ENCODE peak calls at places on chromosomes 12 and 14, in nine cellular contexts. L is Peyer's patch, N is hepatocyte, T is ovary, M is prostate gland, A is Panc1, Z is upper lobe of right lung, X is lower lobe of right lung, J is mucosa of descending colon. E is an unnamed sample. For H3K4me1, the result is how much of the 10 kb centered on the place peaks cover.

GRCh38 chr12:131684015-131684725 is 26.7 kb upstream of the SFSWAP start:
- DNase-seq in L (no peak), N (no peak), X (no peak), J (no peak), A (no peak), Z (no peak), T (no peak), M (no peak), E (no peak)

GRCh38 chr12:47710283-47710682 is 4.5 kb upstream of the RPAP3 start:
- DNase-seq in T (no peak), Z (no peak), M (no peak), L (no peak), X (no peak), J (no peak), A (no peak), N (no peak), E (no peak)

GRCh38 chr14:75222208-75222701 is 45.8 kb upstream of the TMED10 start:
- DNase-seq in Z (peak), M (no peak), A (no peak), T (no peak), X (peak), N (no peak), J (no peak), L (peak), E (no peak)

GRCh38 chr14:92847220-92848148 is 53.4 kb downstream of the GOLGA5 start:
- DNase-seq in T (no peak), X (no peak), J (no peak), A (no peak), M (no peak), N (no peak), L (no peak), Z (no peak), E (no peak)

GRCh38 chr14:74425525-74426201 is 347 bp downstream of the SYNDIG1L start:
- DNase-seq in M (no peak), N (peak), J (peak), L (peak), A (no peak), T (peak), X (no peak), Z (no peak), E (no peak)

GRCh38 chr14:63273091-63273490 is 45.6 kb downstream of the GPHB5 start:
- DNase-seq in A (no peak), L (no peak), M (no peak), T (no peak), X (no peak), N (no peak), Z (no peak), J (no peak), E (no peak)

GRCh38 chr12:3157581-3158328 is 80.6 kb downstream of the TSPAN9 start:
- DNase-seq in L (no peak), X (no peak), M (no peak), T (no peak), J (no peak), N (no peak), Z (no peak), A (no peak), E (no peak)

GRCh38 chr12:124916370-124917134 is 2.1 kb upstream of the UBC start:
- DNase-seq in N (peak), J (peak), T (no peak), Z (no peak), M (peak), X (no peak), A (no peak), L (peak), E (peak)

GRCh38 chr12:106976013-106976658 is 10.8 kb downstream of the MTERF2 start:
- DNase-seq in J (no peak), M (no peak), X (no peak), T (no peak), L (no peak), A (no peak), Z (no peak), N (peak), E (no peak)

GRCh38 chr14:74616507-74616906 is 4.5 kb upstream of the LTBP2 start:
- DNase-seq in L (no peak), J (no peak), X (no peak), T (no peak), Z (no peak), M (no peak), N (peak), A (no peak), E (no peak)

GRCh38 chr14:100892496-100893227 is 10.9 kb downstream of the RTL1 start:
- DNase-seq in J (no peak), Z (peak), M (no peak), X (no peak), A (no peak), N (no peak), L (peak), T (no peak), E (peak)

GRCh38 chr14:105153331-105153731 is 15.2 kb downstream of the JAG2 start:
- DNase-seq in L (no peak), X (no peak), A (no peak), T (no peak), J (no peak), N (no peak), M (no peak), Z (no peak), E (no peak)

GRCh38 chr12:128791395-128792322 is 32.1 kb downstream of the SLC15A4 start:
- DNase-seq in X (no peak), M (no peak), J (peak), L (no peak), T (no peak), N (no peak), Z (peak), A (no peak), E (no peak)

GRCh38 chr12:128557231-128557630 is 266.5 kb downstream of the SLC15A4 start:
- DNase-seq in J (no peak), Z (no peak), T (no peak), N (no peak), X (no peak), M (no peak), L (no peak), A (no peak), E (no peak)

GRCh38 chr12:126107659-126108058 is 1042.4 kb downstream of the AACS start:
- DNase-seq in M (no peak), T (no peak), A (no peak), N (no peak), L (no peak), Z (no peak), X (no peak), J (no peak), E (no peak)

GRCh38 chr12:16349132-16349463 is 1.7 kb downstream of the MGST1 start:
- DNase-seq in N (peak), L (peak), A (no peak), J (peak), X (peak), Z (no peak), M (peak), T (no peak), E (peak)

GRCh38 chr12:4242595-4242994 is 31.0 kb upstream of the CCND2 start:
- DNase-seq in L (no peak), X (no peak), A (no peak), Z (no peak), J (no peak), T (no peak), N (no peak), M (no peak), E (no peak)
- H3K4me3 ChIP-seq in L (no peak), X (no peak), A (no peak), Z (no peak), J (no peak), T (no peak), N (no peak), M (no peak), E (no peak)

GRCh38 chr12:95967301-95967700 is 24.2 kb downstream of the AMDHD1 start:
- DNase-seq in N (no peak), J (no peak), Z (no peak), M (no peak), A (no peak), L (no peak), T (no peak), X (no peak), E (no peak)

GRCh38 chr12:95959107-95959506 is 16.0 kb downstream of the AMDHD1 start:
- DNase-seq in M (no peak), T (no peak), J (no peak), N (no peak), Z (no peak), X (no peak), A (no peak), L (no peak), E (no peak)

GRCh38 chr12:95960241-95960640 is 17.1 kb downstream of the AMDHD1 start:
- DNase-seq in L (no peak), M (no peak), J (no peak), N (no peak), X (no peak), T (no peak), A (no peak), Z (no peak), E (no peak)

GRCh38 chr12:95966287-95966870 is 23.2 kb downstream of the AMDHD1 start:
- DNase-seq in L (no peak), J (no peak), Z (no peak), T (no peak), X (no peak), A (no peak), N (no peak), M (no peak), E (no peak)

DNA sequence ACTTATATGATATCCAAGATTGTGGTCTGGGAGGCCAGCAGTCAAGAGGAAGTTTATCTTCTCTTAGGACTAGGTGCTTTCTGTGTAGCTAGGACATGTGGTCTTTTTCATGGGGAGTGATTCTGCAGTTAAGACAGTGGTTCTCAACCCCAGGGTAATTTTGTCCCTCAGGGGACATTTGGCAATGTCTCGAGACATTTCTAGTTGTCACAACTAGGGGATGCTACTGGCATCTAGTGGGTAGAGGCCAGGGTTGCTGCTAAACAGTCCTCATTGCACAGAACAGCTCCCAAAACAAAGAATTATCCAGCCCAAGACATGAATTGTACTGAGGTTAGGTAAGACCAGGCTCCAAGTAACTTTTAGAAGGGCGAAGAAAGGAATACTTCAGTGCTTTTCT is 20.0 kb downstream of the AMDHD1 start:
- DNase-seq in T (no peak), J (no peak), A (no peak), M (no peak), L (no peak), Z (no peak), X (no peak), N (no peak), E (no peak)
- TF ChIP-seq CTCF in T (no peak), J (no peak), A (peak), M (no peak), L (no peak), Z (no peak), X (no peak), N (no peak), E (no peak)

DNA sequence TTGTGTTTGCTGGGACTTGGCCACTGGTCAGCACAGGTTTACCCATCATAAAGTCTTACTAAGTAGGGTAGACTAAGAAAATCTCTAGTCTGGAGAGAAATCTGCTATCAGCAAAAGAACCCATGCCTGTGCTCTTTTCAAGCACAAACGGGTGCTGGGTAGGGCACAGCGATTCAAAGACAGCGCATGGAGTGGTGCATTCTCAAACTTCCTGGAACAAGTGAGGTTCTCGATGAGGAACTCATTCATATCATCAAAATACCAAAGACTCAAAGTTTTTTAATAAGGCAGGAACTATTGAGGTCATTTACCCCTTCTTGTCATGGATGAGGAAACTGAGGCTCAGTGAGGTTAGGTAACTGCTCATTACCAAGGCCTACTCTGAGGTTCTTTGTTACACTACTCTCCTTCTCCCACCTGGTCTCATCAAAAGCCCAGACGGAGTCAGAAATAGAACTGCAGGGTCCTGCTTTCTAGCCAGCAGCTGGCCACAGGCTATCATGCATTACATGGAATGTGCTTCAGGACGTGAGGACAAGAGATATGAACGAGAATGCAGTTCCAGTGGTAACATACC is 390.3 kb downstream of the ZFP36L1 start:
- DNase-seq in L (no peak), X (no peak), T (no peak), A (no peak), N (no peak), M (no peak), Z (no peak), J (no peak), E (no peak)
- H3K4me1 ChIP-seq in L (under half), X (half or more), T (under half), A (under half), N (under half), M (under half), Z (half or more), J (under half), E (under half)

GRCh38 chr14:90555126-90556049 is 158.6 kb downstream of the CALM1 start:
- DNase-seq in Z (no peak), N (no peak), J (no peak), A (no peak), L (no peak), T (no peak), X (peak), M (no peak), E (no peak)
- H3K4me3 ChIP-seq in Z (peak), N (no peak), J (no peak), A (no peak), L (no peak), T (no peak), X (peak), M (no peak), E (no peak)

DNA sequence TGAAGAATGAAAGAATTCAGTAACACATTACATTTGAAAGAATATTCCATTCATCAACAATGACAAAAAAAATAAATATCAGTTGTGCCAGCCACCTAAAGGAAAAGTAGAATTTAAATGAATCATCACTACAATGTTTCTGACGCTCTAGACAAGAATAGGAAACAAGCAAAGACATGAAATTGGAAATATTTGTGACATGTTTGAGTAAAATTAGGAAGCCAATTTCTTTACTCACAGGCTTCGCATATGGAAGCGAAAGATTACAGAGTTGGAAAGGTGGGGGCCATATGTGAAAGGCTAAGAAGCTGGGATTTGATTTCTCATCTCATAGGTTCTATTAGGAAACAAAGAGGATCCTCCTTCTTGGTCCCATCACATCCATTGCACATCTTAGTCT is 279.0 kb downstream of the IPO8 start:
- DNase-seq in A (no peak), Z (no peak), L (no peak), M (no peak), T (no peak), X (no peak), J (no peak), N (no peak), E (no peak)
- TF ChIP-seq CTCF in A (no peak), Z (no peak), L (no peak), M (no peak), T (no peak), X (no peak), J (no peak), N (no peak), E (no peak)

GRCh38 chr14:93961610-93962009 is 14.8 kb downstream of the ASB2 start:
- DNase-seq in J (no peak), L (no peak), M (no peak), T (no peak), A (no peak), N (no peak), Z (no peak), X (no peak), E (no peak)
- H3K4me1 ChIP-seq in J (under half), L (half or more), M (under half), T (under half), A (under half), N (under half), Z (under half), X (half or more), E (under half)

GRCh38 chr14:80959448-80960006 is 4.1 kb downstream of the TSHR start:
- DNase-seq in A (no peak), T (no peak), M (no peak), J (peak), N (no peak), Z (no peak), L (peak), X (no peak), E (no peak)
- H3K4me3 ChIP-seq in A (no peak), T (no peak), M (no peak), J (no peak), N (no peak), Z (no peak), L (no peak), X (no peak), E (no peak)